ENCODE peak calls at places on chromosomes 2 and 18, in four cellular contexts. G is pancreas, R is brain microvascular endothelial cell, E is heart left ventricle. V is an unnamed sample. For H3K27me3, the result is how much of the 10 kb centered on the place peaks cover.

GRCh38 chr2:129010262-129010661 is 691.6 kb upstream of the HS6ST1 start:
- DNase-seq in R (no peak), E (no peak), G (no peak), V (no peak)

GRCh38 chr2:48414980-48415764 is 114.8 kb upstream of the STON1 start:
- DNase-seq in R (no peak), G (no peak), E (peak), V (no peak)

GRCh38 chr2:200786826-200787225 is 24.9 kb upstream of the BZW1 start:
- DNase-seq in G (no peak), R (peak), E (no peak), V (no peak)

GRCh38 chr2:200455958-200456421 is 53.9 kb downstream of the KCTD18 start:
- DNase-seq in R (no peak), E (no peak), G (no peak), V (no peak)

GRCh38 chr18:1498216-1498615 is 593.5 kb downstream of the ADCYAP1 start:
- DNase-seq in R (no peak), E (no peak), G (no peak), V (no peak)

GRCh38 chr2:234716271-234716670 is 219.4 kb upstream of the ARL4C start:
- DNase-seq in R (no peak), G (no peak), E (no peak), V (no peak)

GRCh38 chr2:201882353-201883095 is 76.2 kb downstream of the CDK15 start:
- DNase-seq in G (no peak), R (peak), E (peak), V (no peak)

GRCh38 chr2:39469807-39470206 is 32.7 kb upstream of the MAP4K3 start:
- DNase-seq in R (peak), G (no peak), E (peak), V (no peak)

GRCh38 chr2:133039531-133039930 is 369.5 kb upstream of the LYPD1 start:
- DNase-seq in E (no peak), G (no peak), R (no peak), V (no peak)

GRCh38 chr2:33673937-33674336 is 74.8 kb upstream of the FAM98A start:
- DNase-seq in G (no peak), R (no peak), E (no peak), V (no peak)

GRCh38 chr2:6877402-6878305 is at the start of gene RSAD2:
- DNase-seq in G (peak), E (peak), R (peak), V (peak)

GRCh38 chr2:172098287-172098649 is 4.4 kb downstream of the DLX2 start:
- DNase-seq in E (no peak), G (no peak), R (no peak), V (no peak)

GRCh38 chr2:128584296-128584900 is 265.7 kb upstream of the HS6ST1 start:
- DNase-seq in G (no peak), E (no peak), R (peak), V (no peak)

GRCh38 chr2:7061436-7061779 is 144.2 kb downstream of the RNF144A start:
- DNase-seq in G (no peak), E (no peak), R (no peak), V (no peak)

GRCh38 chr18:35278085-35278484 is 11.9 kb downstream of the ZSCAN30 start:
- DNase-seq in E (no peak), G (no peak), R (no peak), V (no peak)

GRCh38 chr18:49858309-49859005 is 45.1 kb upstream of the ACAA2 start:
- DNase-seq in R (peak), E (peak), G (peak), V (peak)

GRCh38 chr18:10047237-10047636 is 133.4 kb downstream of the VAPA start:
- DNase-seq in E (no peak), R (peak), G (no peak), V (no peak)

GRCh38 chr2:223744580-223744979 is 92.8 kb downstream of the AP1S3 start:
- DNase-seq in E (no peak), R (peak), G (no peak), V (no peak)

GRCh38 chr2:88329815-88330603 is 122.5 kb downstream of the FOXI3 start:
- DNase-seq in G (no peak), R (peak), E (no peak), V (no peak)

GRCh38 chr2:38619458-38620164 is 16.9 kb upstream of the HNRNPLL start:
- DNase-seq in G (no peak), E (no peak), R (no peak), V (no peak)

GRCh38 chr2:241066893-241067341 is 35.2 kb downstream of the MTERF4 start:
- DNase-seq in E (no peak), R (no peak), G (peak), V (no peak)

GRCh38 chr2:112075490-112076260 is 20.6 kb downstream of the TMEM87B start:
- DNase-seq in R (no peak), G (no peak), E (no peak), V (no peak)

GRCh38 chr2:237698338-237698694 is 70.9 kb downstream of the LRRFIP1 start:
- DNase-seq in E (no peak), G (no peak), R (no peak), V (no peak)

GRCh38 chr2:197950754-197951153 is 146.4 kb downstream of the PLCL1 start:
- DNase-seq in R (no peak), E (no peak), G (no peak), V (no peak)

GRCh38 chr2:112636605-112637288 is 9.0 kb upstream of the SLC20A1 start:
- DNase-seq in G (no peak), E (no peak), R (no peak), V (no peak)

GRCh38 chr18:55237665-55238064 is 278.4 kb upstream of the CCDC68 start:
- DNase-seq in R (no peak), E (no peak), G (no peak), V (no peak)
- H3K27me3 ChIP-seq in R (under half), E (under half), G (under half), V (under half)

DNA sequence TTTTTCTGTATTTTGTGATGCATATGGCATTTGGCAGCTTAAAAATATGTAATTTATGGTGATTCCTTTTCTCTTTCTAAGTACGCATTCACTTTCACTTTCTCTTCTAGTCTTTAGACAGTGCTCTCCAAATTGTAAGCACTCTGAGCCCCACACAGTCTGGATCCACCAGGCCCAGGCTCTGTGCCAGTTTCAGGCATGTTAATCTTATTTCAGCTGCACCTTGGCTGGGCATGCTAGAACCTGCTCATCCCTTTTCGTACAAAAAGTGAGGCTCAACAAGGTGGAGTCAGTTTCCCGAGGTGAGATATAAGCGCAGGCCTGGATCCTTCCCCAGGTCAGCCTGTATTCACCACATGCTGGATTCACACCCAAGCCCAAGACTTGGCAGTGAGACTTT is 203.9 kb downstream of the MTX2 start:
- DNase-seq in G (no peak), R (no peak), E (peak), V (peak)
- H3K27me3 ChIP-seq in G (under half), R (under half), E (under half), V (under half)

DNA sequence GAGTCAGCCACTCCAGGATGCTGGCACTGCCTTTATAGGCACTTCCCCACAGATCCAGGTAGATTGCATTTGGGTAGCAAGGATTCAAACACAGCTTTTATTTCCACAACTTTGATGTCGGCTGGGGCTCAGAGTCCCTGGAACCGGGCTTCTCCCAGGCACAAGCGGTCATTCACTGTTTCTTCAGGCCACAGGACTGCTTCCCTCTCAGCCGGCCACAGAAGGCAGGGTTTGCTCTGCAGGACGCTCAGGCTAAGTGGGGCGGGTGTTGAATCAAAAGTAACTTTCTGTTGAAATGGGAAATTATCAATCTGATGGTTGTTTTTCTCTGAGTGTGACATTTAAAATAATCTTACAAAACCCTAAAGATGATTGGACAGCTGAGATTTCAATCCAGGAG is 83.0 kb upstream of the REV1 start:
- DNase-seq in G (no peak), E (no peak), R (no peak), V (no peak)
- H3K27me3 ChIP-seq in G (under half), E (under half), R (under half), V (under half)

DNA sequence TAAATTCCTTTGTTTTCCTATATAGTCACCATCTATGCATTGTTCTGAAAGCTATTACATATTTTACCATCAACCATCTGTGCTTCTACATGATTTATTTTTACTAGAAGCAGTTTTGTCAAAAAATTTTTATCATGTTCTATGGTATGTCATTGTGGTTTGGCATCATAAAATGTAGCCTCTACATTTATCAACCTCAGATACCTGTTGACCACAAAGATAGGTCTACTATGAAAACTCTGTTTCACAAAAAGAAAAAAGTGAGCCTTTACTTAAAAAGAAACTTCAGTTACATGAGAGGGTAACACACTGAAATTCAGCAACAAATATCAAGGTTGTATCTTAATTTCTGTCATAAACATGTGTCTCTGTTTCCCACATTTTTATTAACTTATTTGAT is 3.7 kb downstream of the BCL2 start:
- DNase-seq in E (no peak), R (no peak), G (no peak), V (no peak)
- H3K27me3 ChIP-seq in E (under half), R (under half), G (under half), V (under half)

DNA sequence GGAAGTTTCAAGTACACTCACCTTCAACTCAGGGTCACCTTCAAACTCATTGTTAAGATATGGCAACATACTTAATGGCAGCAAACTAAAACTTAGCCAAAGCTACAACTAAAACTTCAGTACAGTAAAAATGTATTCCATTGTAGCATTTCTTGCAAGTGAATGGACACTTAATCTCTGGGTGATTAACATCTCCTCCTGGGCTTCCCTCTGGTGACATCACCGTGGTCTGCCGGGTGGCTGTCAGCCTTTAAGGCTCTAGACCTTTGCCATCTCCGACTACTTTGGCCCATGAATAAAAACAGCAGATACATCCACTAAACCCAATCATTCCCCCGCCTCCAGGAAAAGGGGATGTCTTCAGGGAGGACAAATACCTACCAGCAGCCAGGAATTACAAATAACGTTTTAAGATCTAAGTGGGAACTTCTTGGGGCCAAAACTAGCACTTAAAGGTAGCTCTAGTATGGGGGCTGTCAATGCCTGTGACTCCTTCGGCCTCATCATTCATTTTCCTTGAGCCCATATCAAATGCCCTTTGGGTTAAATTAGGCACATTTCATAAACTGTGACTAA is 1.2 kb downstream of the TFCP2L1 start:
- DNase-seq in E (no peak), G (no peak), R (no peak), V (no peak)
- H3K27me3 ChIP-seq in E (under half), G (under half), R (under half), V (under half)

DNA sequence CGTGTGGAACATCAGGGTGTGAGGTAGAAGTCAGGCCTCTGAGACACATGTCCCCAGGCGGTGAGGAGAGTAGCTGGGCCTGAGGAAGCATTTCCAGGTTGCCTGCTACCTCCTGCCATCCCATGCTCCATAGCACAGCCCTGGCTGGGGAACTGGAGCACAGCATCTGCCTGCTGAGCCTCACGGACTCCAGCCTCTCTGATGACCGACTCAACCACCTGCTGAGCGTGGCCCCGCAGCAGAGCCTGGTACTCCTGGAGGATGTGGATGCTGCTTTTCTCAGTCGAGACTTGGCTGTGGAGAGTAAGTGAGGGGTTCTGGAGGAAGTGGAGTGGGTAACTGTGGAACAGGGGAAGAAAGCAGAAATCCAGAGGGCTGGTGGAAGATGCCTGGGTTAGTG is 2.9 kb downstream of the BCS1L start:
- DNase-seq in R (no peak), E (no peak), G (no peak), V (no peak)
- H3K27me3 ChIP-seq in R (under half), E (under half), G (under half), V (under half)

GRCh38 chr2:68835636-68836035 is 35.6 kb downstream of the BMP10 start:
- DNase-seq in G (no peak), E (no peak), R (no peak), V (no peak)
- H3K27me3 ChIP-seq in G (under half), E (under half), R (under half), V (under half)

GRCh38 chr2:26585100-26585499 is 56.1 kb downstream of the CIB4 start:
- DNase-seq in E (no peak), G (no peak), R (no peak), V (no peak)
- H3K27me3 ChIP-seq in E (under half), G (under half), R (under half), V (under half)

DNA sequence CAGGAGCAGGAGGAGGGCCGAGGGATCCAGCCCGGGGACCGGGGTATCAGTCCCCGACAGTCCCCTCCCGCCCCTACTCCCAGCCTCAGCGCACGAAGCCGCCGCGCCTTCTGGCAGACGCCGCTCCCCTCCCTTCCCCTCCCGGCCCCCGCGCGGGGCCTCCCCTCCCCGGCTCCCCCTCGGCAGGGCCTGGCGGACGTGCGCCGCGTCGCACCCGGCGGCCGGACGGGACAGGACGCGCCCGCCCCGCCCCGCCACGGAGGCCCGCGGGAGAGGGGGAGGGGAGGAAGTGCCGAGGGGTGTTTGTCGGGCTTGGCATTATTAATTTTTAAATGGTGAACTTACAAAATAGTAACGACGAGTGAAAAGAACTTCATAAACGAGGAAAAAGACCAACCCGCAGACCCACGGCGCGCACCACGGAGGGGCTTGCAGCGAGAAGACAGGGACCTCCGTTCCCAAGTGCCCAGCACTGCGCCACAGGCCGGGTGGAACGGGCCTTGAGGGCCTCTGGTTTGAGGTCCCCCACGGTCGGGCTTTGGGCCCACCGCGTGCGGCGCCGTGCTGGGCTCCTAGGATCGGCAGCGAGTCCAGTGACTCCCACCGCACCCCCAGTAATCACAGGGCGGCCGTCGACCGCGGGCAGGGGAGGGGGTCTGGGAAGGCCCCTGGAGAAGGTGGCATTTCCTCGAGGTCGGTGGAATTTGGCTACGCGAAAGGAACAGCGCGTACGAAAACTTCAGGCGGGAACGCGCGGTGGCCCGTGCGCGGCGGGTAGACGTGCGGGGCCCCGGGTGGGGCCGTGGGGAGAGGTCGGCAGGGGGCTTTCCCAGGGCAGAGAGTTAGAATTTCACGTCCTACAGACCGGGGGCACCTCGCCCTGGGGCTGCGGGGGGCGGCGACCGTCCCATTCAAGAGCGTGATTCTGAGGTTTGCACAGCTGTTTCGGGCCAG is 954 bp upstream of the CTDSP1 start:
- DNase-seq in R (peak), G (peak), E (peak), V (peak)
- H3K27me3 ChIP-seq in R (under half), G (under half), E (under half), V (under half)

GRCh38 chr18:12248926-12249720 is 5.0 kb upstream of the CIDEA start:
- DNase-seq in E (no peak), G (no peak), R (no peak), V (no peak)
- H3K27me3 ChIP-seq in E (under half), G (under half), R (under half), V (under half)

V was measured in ovary.